ENCODE peak calls at places on chromosomes 12 and 14, in four cellular contexts. C is K562, R is SK-N-SH, T is HepG2. Y is an unnamed sample.

GRCh38 chr12:6363330-6364036 is 11.9 kb downstream of the SCNN1A start:
- DNase-seq in C (peak), T (peak), R (peak), Y (no peak)

GRCh38 chr12:66514581-66514980 is 164.3 kb downstream of the GRIP1 start:
- DNase-seq in C (no peak), T (no peak), R (no peak), Y (no peak)

GRCh38 chr12:13176257-13176656 is 20.3 kb upstream of the EMP1 start:
- DNase-seq in R (no peak), C (no peak), T (no peak), Y (no peak)

GRCh38 chr12:124174406-124174805 is 120.5 kb upstream of the RFLNA start:
- DNase-seq in C (no peak), R (no peak), T (no peak), Y (no peak)

GRCh38 chr14:77589099-77589498 is 27.3 kb downstream of the SPTLC2 start:
- DNase-seq in R (no peak), C (no peak), T (no peak), Y (no peak)

GRCh38 chr12:39490500-39491276 is 47.8 kb upstream of the KIF21A start:
- DNase-seq in T (no peak), R (no peak), C (no peak), Y (no peak)

GRCh38 chr12:108214486-108214885 is 85.4 kb downstream of the WSCD2 start:
- DNase-seq in R (no peak), C (peak), T (peak), Y (no peak)

GRCh38 chr14:38723954-38724353 is 379.1 kb downstream of the SEC23A start:
- DNase-seq in C (no peak), T (no peak), R (no peak), Y (no peak)

GRCh38 chr12:12872139-12872933 is 19.0 kb upstream of the GPRC5A start:
- DNase-seq in C (no peak), R (no peak), T (peak), Y (peak)

GRCh38 chr12:132117558-132117875 is 26.6 kb downstream of the DDX51 start:
- DNase-seq in T (no peak), C (peak), R (peak), Y (peak)

GRCh38 chr14:88255798-88256197 is 67.3 kb downstream of the KCNK10 start:
- DNase-seq in C (no peak), R (no peak), T (no peak), Y (no peak)

GRCh38 chr14:88255196-88255595 is 67.9 kb downstream of the KCNK10 start:
- DNase-seq in R (no peak), C (no peak), T (no peak), Y (no peak)

GRCh38 chr14:88252536-88252935 is 70.5 kb downstream of the KCNK10 start:
- DNase-seq in C (no peak), R (no peak), T (no peak), Y (no peak)

GRCh38 chr14:88258026-88258425 is 65.0 kb downstream of the KCNK10 start:
- DNase-seq in C (no peak), T (no peak), R (no peak), Y (no peak)

DNA sequence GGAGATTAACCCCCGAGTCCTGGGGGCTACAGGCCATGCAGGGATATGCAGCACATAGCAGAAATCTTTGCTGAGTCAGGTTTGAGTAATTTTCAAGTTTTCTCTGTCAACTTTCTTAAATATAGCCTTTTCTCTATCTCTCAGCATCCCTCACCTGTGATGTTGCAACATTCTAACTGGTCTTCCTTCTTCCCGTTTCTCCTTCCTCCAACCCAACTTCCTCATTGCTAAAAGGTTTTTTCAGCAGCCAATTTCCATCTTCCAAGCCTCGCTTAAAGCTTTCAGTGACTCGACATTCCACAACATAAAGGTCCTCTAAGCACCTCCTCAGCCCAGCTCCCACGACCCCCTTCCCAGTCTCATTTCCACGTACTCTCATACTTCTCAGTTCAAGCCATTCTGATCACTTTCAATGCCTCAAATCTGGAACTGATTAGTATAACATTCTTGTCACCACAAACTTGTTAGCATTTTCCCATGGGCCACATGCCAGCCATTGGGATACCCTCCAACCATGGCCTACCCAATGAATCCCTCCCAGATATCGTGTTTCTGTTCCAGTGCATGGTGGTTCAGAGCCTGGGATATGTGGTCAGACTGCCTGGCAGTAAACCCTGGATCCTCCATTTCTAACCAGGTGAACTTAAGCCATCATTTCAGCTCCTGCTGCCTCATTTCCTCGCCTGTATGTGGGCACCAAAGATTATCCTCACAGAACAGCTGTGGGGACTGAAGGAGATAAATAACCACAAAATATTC is 65.9 kb downstream of the KCNK10 start:
- DNase-seq in R (no peak), C (no peak), T (no peak), Y (no peak)
- TF ChIP-seq ZBTB33 in R (no peak), C (no peak), T (no peak), Y (no peak)

DNA sequence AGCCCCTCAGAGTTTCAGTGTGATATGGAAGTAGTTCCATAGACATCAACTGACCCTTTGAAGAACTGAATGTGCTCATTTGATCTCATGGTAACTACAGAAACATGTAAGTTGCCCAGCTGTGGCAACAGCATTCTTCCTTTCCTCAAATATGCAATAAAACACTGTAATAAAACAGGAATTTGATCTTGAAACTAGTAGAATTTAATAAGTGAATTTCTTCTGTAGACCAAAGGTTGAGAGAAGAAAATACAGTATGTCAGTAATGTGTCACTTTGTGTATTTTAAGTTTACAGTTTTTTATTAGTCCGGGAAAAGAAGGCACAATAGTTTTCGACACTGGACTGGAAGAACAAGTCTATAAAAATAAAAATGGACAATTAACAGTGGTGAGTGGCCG is 31.9 kb downstream of the KCTD10 start:
- DNase-seq in T (no peak), R (no peak), C (no peak), Y (no peak)
- TF ChIP-seq ELF1 in T (no peak), R (no peak), C (no peak), Y (no peak)

DNA sequence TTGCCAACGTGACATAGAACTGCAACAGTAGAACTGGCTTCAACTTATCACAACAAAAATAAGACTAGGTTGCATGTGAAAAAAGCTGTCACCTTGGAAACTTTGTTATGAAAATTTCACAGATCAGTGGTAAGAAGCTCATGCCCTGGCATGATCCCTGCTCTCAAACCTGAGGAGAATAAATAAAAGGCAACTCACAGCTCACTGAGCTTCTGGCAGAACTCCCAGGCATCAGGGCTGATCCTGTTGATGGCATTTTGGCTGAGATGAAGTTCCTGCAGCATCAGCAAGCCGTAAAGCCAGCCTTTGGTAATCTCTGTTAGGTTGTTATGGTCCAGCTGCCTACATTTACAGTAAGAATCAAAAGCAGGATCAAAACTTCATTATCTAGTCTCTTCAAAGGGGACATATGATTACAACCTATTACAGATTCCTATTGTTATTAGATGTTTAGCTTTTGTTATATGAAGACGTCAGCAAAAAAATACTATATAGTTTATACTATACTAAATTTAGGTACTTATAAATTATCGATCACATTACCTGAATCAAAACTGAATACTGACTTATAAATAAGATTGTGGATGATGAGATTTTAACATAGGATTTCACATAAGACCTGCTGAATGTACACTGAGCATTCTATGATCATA is 32.0 kb downstream of the LRIG3 start:
- DNase-seq in R (no peak), C (no peak), T (no peak), Y (no peak)
- TF ChIP-seq ZBTB33 in R (no peak), C (no peak), T (no peak), Y (no peak)

GRCh38 chr12:54262403-54262925 is 17.5 kb downstream of the CBX5 start:
- DNase-seq in R (no peak), T (no peak), C (no peak), Y (no peak)

GRCh38 chr12:54261817-54262402 is 18.0 kb downstream of the CBX5 start:
- DNase-seq in C (no peak), T (no peak), R (no peak), Y (no peak)

GRCh38 chr12:54257332-54257731 is 22.6 kb downstream of the CBX5 start:
- DNase-seq in R (no peak), C (no peak), T (no peak), Y (no peak)

GRCh38 chr12:54258286-54258685 is 21.6 kb downstream of the CBX5 start:
- DNase-seq in C (no peak), R (no peak), T (no peak), Y (no peak)

DNA sequence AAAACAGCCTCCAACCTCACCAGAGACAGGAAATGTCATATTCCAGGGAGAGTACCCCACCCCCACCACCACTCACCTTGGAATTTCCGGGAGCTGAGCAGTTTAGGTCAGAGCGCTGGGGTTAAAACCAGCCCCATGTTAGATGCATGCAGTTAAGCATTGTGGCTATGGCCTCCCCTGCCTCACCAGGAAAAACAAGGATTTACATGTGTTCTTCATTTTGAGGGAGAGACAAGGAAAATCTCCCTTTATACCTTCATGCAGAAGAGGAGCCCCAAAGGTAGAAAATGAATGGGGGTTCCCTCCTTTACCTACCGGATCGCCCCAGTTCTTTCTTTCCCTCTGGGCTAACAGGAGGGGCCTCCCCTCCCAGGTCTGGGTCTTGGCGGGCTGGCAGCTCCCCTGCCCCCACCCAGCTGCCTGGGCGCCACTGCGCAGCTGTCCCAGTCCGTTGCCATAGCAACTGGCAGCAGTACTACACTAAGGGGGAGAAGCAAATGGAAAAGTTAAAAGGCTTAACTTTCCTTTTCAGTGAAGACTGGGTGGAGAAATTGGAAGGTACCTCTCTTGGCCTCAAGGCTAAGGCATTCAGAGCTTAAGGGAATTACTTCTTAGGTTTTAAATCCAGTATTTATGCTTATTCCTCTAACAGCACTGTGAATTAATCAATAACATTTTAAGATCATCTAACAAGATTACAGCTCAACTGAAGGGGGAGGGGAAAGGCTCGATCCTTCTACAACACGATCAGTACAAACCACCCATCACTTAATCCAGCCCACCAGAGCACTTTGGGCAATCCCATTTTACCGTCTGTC is 20.5 kb downstream of the CBX5 start:
- DNase-seq in R (peak), C (peak), T (no peak), Y (peak)
- TF ChIP-seq ELF1 in R (peak), C (no peak), T (no peak), Y (no peak)

Y was measured in HCT116.